ENCODE peak calls at places on chromosome 18, in nine cellular contexts. K is sigmoid colon, H is prostate gland, P is stomach, W is spleen, J is transverse colon, C is K562, F is GM12878, L is breast epithelium. D is an unnamed sample.

GRCh38 chr18:56645415-56646016 is 5.6 kb upstream of the WDR7 start:
- DNase-seq in L (no peak), P (no peak), F (no peak), C (peak; percentile 26), J (no peak), K (no peak), H (no peak), W (no peak), D (no peak)

GRCh38 chr18:77130229-77131099 is 2.1 kb downstream of the MBP start:
- DNase-seq in C (peak; percentile 18), K (peak; percentile 55), L (no peak), F (no peak), P (no peak), W (peak; percentile 77), H (no peak), J (no peak), D (no peak)

GRCh38 chr18:23191952-23192662 is 56.8 kb downstream of the CABLES1 start:
- DNase-seq in J (peak; percentile 51), H (no peak), P (peak; percentile 51), W (peak; percentile 61), F (no peak), L (peak; percentile 45), K (peak; percentile 73), C (no peak), D (no peak)

GRCh38 chr18:76699923-76700322 is 122.4 kb upstream of the ZNF236 start:
- DNase-seq in F (no peak), C (no peak), K (no peak), L (no peak), W (no peak), P (no peak), H (no peak), J (no peak), D (no peak)

GRCh38 chr18:48711651-48712486 is 173.0 kb downstream of the CTIF start:
- DNase-seq in L (no peak), F (no peak), J (peak; percentile 20), P (no peak), C (peak; percentile 50), W (peak; percentile 56), H (no peak), K (no peak), D (no peak)

GRCh38 chr18:76121049-76121448 is 374.0 kb downstream of the ZNF516 start:
- DNase-seq in P (no peak), W (no peak), K (no peak), H (no peak), L (no peak), C (no peak), J (no peak), F (no peak), D (no peak)

GRCh38 chr18:63407734-63408133 is 14.5 kb downstream of the VPS4B start:
- DNase-seq in W (no peak), P (no peak), K (no peak), L (no peak), F (no peak), H (no peak), J (no peak), C (no peak), D (no peak)

GRCh38 chr18:48997681-48997984 is 46.9 kb upstream of the SMAD7 start:
- DNase-seq in H (no peak), C (no peak), J (no peak), W (no peak), P (no peak), K (no peak), F (no peak), L (no peak), D (no peak)

GRCh38 chr18:62523631-62524442 is 1.0 kb downstream of the ZCCHC2 start:
- DNase-seq in F (no peak), C (peak; percentile 49), J (peak; percentile 48), H (peak; percentile 27), L (peak; percentile 54), W (peak; percentile 93), P (peak; percentile 59), K (peak; percentile 82), D (peak; percentile 83)

GRCh38 chr18:37578182-37578678 is 12.6 kb upstream of the CELF4 start:
- DNase-seq in L (no peak), K (no peak), W (no peak), H (no peak), P (no peak), J (no peak), F (no peak), C (no peak), D (no peak)

GRCh38 chr18:36064027-36064808 is 3.1 kb downstream of the RPRD1A start:
- DNase-seq in K (no peak), J (no peak), W (peak; percentile 82), P (no peak), L (no peak), C (no peak), H (no peak), F (no peak), D (no peak)

GRCh38 chr18:39435209-39435608 is 1869.6 kb upstream of the CELF4 start:
- DNase-seq in W (no peak), J (no peak), L (no peak), C (no peak), H (no peak), F (no peak), K (no peak), P (no peak), D (no peak)

GRCh38 chr18:43161528-43161927 is 46.0 kb upstream of the RIT2 start:
- DNase-seq in C (no peak), L (no peak), P (no peak), W (no peak), J (no peak), H (no peak), F (no peak), K (no peak), D (no peak)

GRCh38 chr18:56021814-56022205 is 433.8 kb upstream of the TCF4 start:
- DNase-seq in W (no peak), J (no peak), L (no peak), F (no peak), K (no peak), P (no peak), H (no peak), C (no peak), D (no peak)

GRCh38 chr18:9539938-9540337 is 64.6 kb downstream of the RALBP1 start:
- DNase-seq in H (no peak), W (no peak), C (no peak), K (no peak), P (no peak), J (no peak), L (no peak), F (no peak), D (no peak)

GRCh38 chr18:9536354-9537152 is 61.2 kb downstream of the RALBP1 start:
- DNase-seq in J (no peak), P (no peak), L (no peak), K (no peak), W (no peak), C (no peak), H (no peak), F (no peak), D (no peak)

GRCh38 chr18:9539283-9539682 is 64.0 kb downstream of the RALBP1 start:
- DNase-seq in P (no peak), H (no peak), L (no peak), F (no peak), C (no peak), J (no peak), W (no peak), K (no peak), D (no peak)

GRCh38 chr18:9535430-9535972 is 60.2 kb downstream of the RALBP1 start:
- DNase-seq in L (no peak), K (no peak), H (no peak), W (no peak), P (no peak), C (no peak), F (no peak), J (no peak), D (no peak)

GRCh38 chr18:9537638-9538037 is 62.3 kb downstream of the RALBP1 start:
- DNase-seq in P (no peak), C (no peak), W (no peak), L (no peak), K (no peak), H (no peak), F (no peak), J (no peak), D (no peak)
- TF ChIP-seq POLR2AphosphoS5 in P (no peak), C (no peak), W (no peak), L (no peak), K (no peak), H (no peak), F (no peak), J (no peak), D (no peak)

GRCh38 chr18:21111351-21112139 is at the start of gene ROCK1:
- DNase-seq in C (peak; percentile 96), H (peak; percentile 96), L (peak; percentile 96), K (peak; percentile 99), F (peak; percentile 65), J (peak; percentile 99), P (peak; percentile 99), W (peak; percentile 100), D (peak; percentile 98)
- TF ChIP-seq POLR2A in C (peak; percentile 65), H (peak; percentile 74), L (no peak), K (peak; percentile 34), F (peak; percentile 73), J (peak; percentile 32), P (no peak), W (peak; percentile 78), D (no peak)

DNA sequence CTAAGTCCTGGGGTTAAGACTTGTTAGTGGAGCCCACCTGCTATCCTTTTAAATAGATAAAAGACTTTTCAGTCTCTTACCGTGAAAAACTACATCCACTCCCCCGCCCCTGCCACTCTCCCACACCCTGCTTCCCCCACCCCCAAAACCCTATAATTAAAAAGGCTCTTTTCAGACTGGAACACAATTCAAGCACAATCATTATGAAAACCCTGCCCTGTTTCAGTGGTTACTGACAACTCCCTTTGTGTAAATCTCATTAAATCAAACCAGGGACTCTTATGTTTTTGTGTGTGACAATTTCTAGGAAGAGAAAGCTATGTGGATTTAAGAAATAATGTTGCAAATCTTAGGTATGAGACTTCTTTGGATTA is 21.0 kb upstream of the ZNF532 start:
- DNase-seq in W (no peak), F (no peak), C (no peak), L (no peak), J (no peak), P (no peak), K (no peak), H (no peak), D (no peak)
- H3K27ac ChIP-seq in W (no peak overlapping the region), F (no peak overlapping the region), C (no peak overlapping the region), L (no peak overlapping the region), J (no peak overlapping the region), P (no peak overlapping the region), K (no peak overlapping the region), H (peak overlapping the region; percentile 54), D (no peak overlapping the region)

DNA sequence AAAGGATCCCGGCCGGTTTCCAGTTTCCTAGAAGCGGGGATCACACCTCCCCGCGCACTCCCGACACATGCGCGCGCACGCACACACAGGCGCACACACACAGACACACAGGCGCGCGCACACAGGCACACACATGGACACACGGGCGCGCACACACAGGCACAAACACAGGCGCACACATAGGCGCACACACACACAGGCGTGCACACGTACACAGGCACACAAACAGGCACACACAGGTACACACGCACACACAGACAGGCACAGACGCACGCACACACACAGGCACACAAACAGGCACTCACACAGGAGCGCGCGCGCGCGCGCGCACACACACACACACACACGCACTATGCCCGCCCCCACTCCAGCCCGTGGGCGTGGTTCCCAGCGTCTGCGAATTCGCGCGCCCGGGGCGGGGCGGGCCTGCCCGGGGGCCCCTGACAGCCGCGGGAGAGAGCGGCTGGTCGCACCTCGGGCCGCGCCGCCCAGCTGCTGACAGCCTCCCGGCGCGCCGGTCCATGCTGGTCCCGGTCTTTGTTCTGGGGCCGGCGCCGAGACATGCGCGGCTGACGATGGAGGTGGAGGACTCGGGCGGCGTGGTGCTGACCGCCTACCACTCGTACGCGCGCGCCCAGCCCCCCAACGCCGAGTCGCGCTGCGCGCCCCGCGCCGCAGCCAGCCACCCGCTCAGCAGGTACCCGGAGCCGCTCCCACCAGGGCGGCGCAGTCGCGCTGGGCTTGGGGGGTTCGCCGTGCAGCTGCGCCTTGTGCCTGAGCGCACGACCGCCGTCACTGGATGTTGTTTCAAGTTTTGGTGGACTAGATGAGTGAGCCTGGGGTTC is at the start of gene ARHGAP28:
- DNase-seq in C (peak; percentile 91), W (peak; percentile 87), F (no peak), K (peak; percentile 89), L (peak; percentile 62), P (peak; percentile 70), H (peak; percentile 66), J (peak; percentile 60), D (peak; percentile 74)
- TF ChIP-seq POLR2AphosphoS5 in C (no peak), W (peak; percentile 88), F (no peak), K (peak; percentile 66), L (no peak), P (no peak), H (no peak), J (peak; percentile 46), D (no peak)

D was measured in suprapubic skin.